ENCODE peak calls at places on chromosome 20, in five cellular contexts. Z is left lobe of liver; X is lower lobe of right lung; R is central memory CD8-positive, alpha-beta T cell; N is T-helper 17 cell. B is an unnamed sample.

GRCh38 chr20:34375977-34376430 is 12.9 kb downstream of the ITCH start:
- ATAC-seq in Z (peak; percentile 64), X (no peak), R (peak; percentile 32), N (no peak), B (no peak)

GRCh38 chr20:11248691-11249178 is 574.9 kb upstream of the JAG1 start:
- ATAC-seq in Z (no peak), X (no peak), R (no peak), N (no peak), B (no peak)

GRCh38 chr20:6595704-6596103 is 171.8 kb upstream of the BMP2 start:
- ATAC-seq in Z (peak; percentile 38), X (peak; percentile 70), R (no peak), N (no peak), B (no peak)

GRCh38 chr20:22339946-22340345 is 244.4 kb downstream of the FOXA2 start:
- ATAC-seq in Z (no peak), X (no peak), R (no peak), N (no peak), B (no peak)

GRCh38 chr20:8293791-8294190 is 161.7 kb downstream of the PLCB1 start:
- ATAC-seq in Z (no peak), X (no peak), R (no peak), N (no peak), B (no peak)

GRCh38 chr20:45051497-45052060 is 49.3 kb downstream of the KCNS1 start:
- ATAC-seq in Z (no peak), X (no peak), R (peak; percentile 26), N (peak; percentile 62), B (no peak)

GRCh38 chr20:47276856-47277541 is 79.5 kb downstream of the ZMYND8 start:
- ATAC-seq in Z (no peak), X (no peak), R (no peak), N (no peak), B (no peak)

GRCh38 chr20:10249048-10249770 is 30.6 kb downstream of the SNAP25 start:
- ATAC-seq in Z (no peak), X (no peak), R (no peak), N (no peak), B (no peak)

GRCh38 chr20:3551681-3552434 is 81.0 kb downstream of the ATRN start:
- ATAC-seq in Z (no peak), X (no peak), R (no peak), N (no peak), B (no peak)

GRCh38 chr20:50866036-50866685 is 65.1 kb downstream of the ADNP start:
- ATAC-seq in Z (no peak), X (no peak), R (no peak), N (no peak), B (no peak)

GRCh38 chr20:24784607-24785006 is 164.5 kb upstream of the CST7 start:
- ATAC-seq in Z (no peak), X (no peak), R (no peak), N (no peak), B (no peak)

GRCh38 chr20:44450279-44450937 is 25.3 kb upstream of the TTPAL start:
- ATAC-seq in Z (peak; percentile 54), X (peak; percentile 33), R (no peak), N (no peak), B (no peak)

GRCh38 chr20:63142933-63143332 is 73.0 kb downstream of the YTHDF1 start:
- ATAC-seq in Z (no peak), X (no peak), R (no peak), N (no peak), B (no peak)

B was measured in gastroesophageal sphincter.